ENCODE peak calls at places on chromosomes 3 and 15, in six cellular contexts. Z is psoas muscle, T is fibroblast of the aortic adventitia, Q is AG09309, X is cardiac muscle cell, F is K562. A is an unnamed sample.

GRCh38 chr15:83928392-83928734 is 274.4 kb downstream of the ADAMTSL3 start:
- DNase-seq in Z (no peak), T (no peak), Q (no peak), X (no peak), F (no peak), A (no peak)

GRCh38 chr3:4247391-4247790 is 55.8 kb upstream of the SETMAR start:
- DNase-seq in Z (no peak), T (no peak), Q (no peak), X (no peak), F (no peak), A (no peak)

GRCh38 chr3:71069797-71070196 is 513.7 kb downstream of the FOXP1 start:
- DNase-seq in Z (peak; percentile 46), T (peak; percentile 82), Q (no peak), X (peak; percentile 79), F (peak; percentile 43), A (peak; percentile 45)

GRCh38 chr3:14235003-14235876 is 56.6 kb downstream of the LSM3 start:
- DNase-seq in Z (no peak), T (peak; percentile 22), Q (no peak), X (no peak), F (no peak), A (no peak)

GRCh38 chr3:30443756-30444673 is 162.4 kb upstream of the TGFBR2 start:
- DNase-seq in Z (no peak), T (no peak), Q (no peak), X (no peak), F (no peak), A (peak; percentile 73)

GRCh38 chr15:62847900-62848489 is 194.6 kb upstream of the TPM1 start:
- DNase-seq in Z (peak; percentile 75), T (peak; percentile 53), Q (no peak), X (peak; percentile 61), F (peak; percentile 76), A (peak; percentile 53)

GRCh38 chr3:151468284-151468917 is 7.5 kb upstream of the IGSF10 start:
- DNase-seq in Z (no peak), T (peak; percentile 81), Q (no peak), X (peak; percentile 80), F (peak; percentile 65), A (peak; percentile 63)

GRCh38 chr3:62527484-62527883 is 154.1 kb upstream of the FEZF2 start:
- DNase-seq in Z (no peak), T (no peak), Q (no peak), X (no peak), F (no peak), A (peak; percentile 13)

GRCh38 chr3:48440590-48440958 is 517 bp downstream of the TMA7 start:
- DNase-seq in Z (no peak), T (no peak), Q (no peak), X (peak; percentile 41), F (no peak), A (peak; percentile 18)

GRCh38 chr3:143078883-143079282 is 40.7 kb upstream of the CHST2 start:
- DNase-seq in Z (no peak), T (peak; percentile 60), Q (peak; percentile 40), X (peak; percentile 28), F (no peak), A (peak; percentile 54)

GRCh38 chr3:176873261-176873660 is 324.0 kb downstream of the TBL1XR1 start:
- DNase-seq in Z (no peak), T (no peak), Q (no peak), X (no peak), F (no peak), A (no peak)

GRCh38 chr3:52188586-52189404 is 9.2 kb upstream of the ALAS1 start:
- DNase-seq in Z (no peak), T (peak; percentile 36), Q (no peak), X (no peak), F (no peak), A (no peak)

GRCh38 chr15:66178531-66178910 is 75.0 kb downstream of the MEGF11 start:
- DNase-seq in Z (no peak), T (no peak), Q (no peak), X (no peak), F (no peak), A (no peak)

GRCh38 chr3:60192297-60193114 is 1058.7 kb downstream of the FHIT start:
- DNase-seq in Z (no peak), T (no peak), Q (no peak), X (no peak), F (no peak), A (no peak)

GRCh38 chr15:92033319-92033718 is 179.8 kb downstream of the SLCO3A1 start:
- DNase-seq in Z (no peak), T (peak; percentile 13), Q (no peak), X (no peak), F (no peak), A (no peak)

DNA sequence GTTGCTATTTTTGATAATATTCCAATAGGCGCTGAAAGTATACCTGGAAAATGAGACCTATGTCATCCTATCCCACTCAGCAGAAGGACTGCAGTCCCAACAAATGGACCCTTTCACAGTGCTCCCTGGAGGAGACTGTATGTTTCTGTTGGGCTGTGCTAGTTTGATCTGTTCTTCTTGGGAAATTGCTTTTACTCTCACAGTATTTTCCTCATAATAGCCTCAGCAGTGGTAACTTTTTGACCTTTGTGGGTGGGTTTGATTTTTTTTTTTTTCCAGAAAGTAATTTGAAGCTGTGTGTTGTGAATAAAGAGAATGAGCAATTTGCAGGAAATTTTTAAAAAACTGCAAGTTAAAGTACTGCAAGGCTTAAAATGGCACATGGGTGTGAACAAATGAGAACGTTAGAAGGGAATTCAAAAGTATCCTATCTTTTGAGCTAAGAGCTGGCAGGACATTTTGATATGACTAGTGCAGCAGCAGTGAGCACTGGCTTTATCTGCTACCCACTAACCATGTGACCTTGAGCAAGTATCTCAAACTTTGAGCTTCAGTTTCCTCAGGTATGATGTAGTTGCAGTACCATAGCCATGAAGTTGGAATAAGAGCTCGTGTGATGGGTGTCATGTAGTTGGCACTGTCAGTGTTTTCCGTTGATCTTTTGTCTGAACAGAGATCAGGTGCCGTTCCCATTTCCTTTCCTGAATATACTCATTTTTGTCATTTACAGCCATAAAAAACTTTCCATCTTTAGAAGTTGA is 118.4 kb downstream of the ATG7 start:
- DNase-seq in Z (no peak), T (peak; percentile 37), Q (no peak), X (peak; percentile 26), F (no peak), A (no peak)
- H3K4me3 ChIP-seq in Z (no peak overlapping the region), T (no peak overlapping the region), Q (no peak overlapping the region), X (no peak overlapping the region), F (no peak overlapping the region), A (no peak overlapping the region)

DNA sequence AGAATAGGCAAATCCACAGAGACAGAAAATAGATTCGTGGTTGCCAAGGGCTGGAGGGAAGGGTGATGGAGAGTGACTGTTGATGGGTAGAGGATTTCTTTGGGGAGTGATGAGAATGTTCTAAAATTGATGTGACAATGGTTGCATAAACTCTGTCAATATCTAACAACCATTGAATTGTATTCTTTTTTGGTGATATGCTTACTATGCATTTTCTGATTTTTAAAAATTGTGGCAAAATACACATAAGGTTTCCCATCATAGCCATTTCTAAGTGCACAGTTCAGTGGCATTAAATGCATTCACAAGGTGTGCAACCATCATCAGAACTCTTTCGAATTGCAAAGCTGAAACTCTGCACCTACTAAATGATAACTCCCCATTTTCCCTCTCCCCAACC is 44.2 kb upstream of the C3orf70 start:
- DNase-seq in Z (no peak), T (no peak), Q (no peak), X (no peak), F (no peak), A (no peak)
- TF ChIP-seq CTCF in Z (no peak), T (no peak), Q (no peak), X (no peak), F (no peak), A (no peak)

GRCh38 chr3:50155891-50156290 is 767 bp downstream of the SEMA3F start:
- DNase-seq in Z (no peak), T (no peak), Q (no peak), X (no peak), F (no peak), A (no peak)
- H3K4me3 ChIP-seq in Z (peak overlapping the region; percentile 79), T (peak overlapping the region; percentile 70), Q (peak overlapping the region; percentile 31), X (peak overlapping the region; percentile 47), F (peak overlapping the region; percentile 49), A (peak overlapping the region; percentile 59)

GRCh38 chr15:93520206-93520605 is 431.2 kb upstream of the RGMA start:
- DNase-seq in Z (peak; percentile 57), T (no peak), Q (no peak), X (no peak), F (no peak), A (no peak)
- TF ChIP-seq CTCF in Z (peak; percentile 33), T (no peak), Q (no peak), X (no peak), F (no peak), A (no peak)

GRCh38 chr3:126106336-126107202 is 22.6 kb upstream of the SLC41A3 start:
- DNase-seq in Z (no peak), T (no peak), Q (no peak), X (no peak), F (no peak), A (no peak)

GRCh38 chr3:126104028-126104635 is 20.2 kb upstream of the SLC41A3 start:
- DNase-seq in Z (no peak), T (no peak), Q (no peak), X (no peak), F (no peak), A (no peak)

GRCh38 chr3:126107203-126107939 is 23.4 kb upstream of the SLC41A3 start:
- DNase-seq in Z (no peak), T (no peak), Q (no peak), X (no peak), F (no peak), A (no peak)

GRCh38 chr3:126104742-126105605 is 21.1 kb upstream of the SLC41A3 start:
- DNase-seq in Z (no peak), T (no peak), Q (no peak), X (no peak), F (no peak), A (no peak)

GRCh38 chr3:126105691-126106187 is 21.8 kb upstream of the SLC41A3 start:
- DNase-seq in Z (no peak), T (no peak), Q (no peak), X (no peak), F (no peak), A (no peak)
- H3K4me3 ChIP-seq in Z (no peak overlapping the region), T (no peak overlapping the region), Q (no peak overlapping the region), X (no peak overlapping the region), F (no peak overlapping the region), A (no peak overlapping the region)

GRCh38 chr3:127796045-127796720 is 26.1 kb downstream of the MGLL start:
- DNase-seq in Z (no peak), T (no peak), Q (no peak), X (no peak), F (no peak), A (no peak)

GRCh38 chr3:127796751-127797150 is 25.6 kb downstream of the MGLL start:
- DNase-seq in Z (no peak), T (no peak), Q (no peak), X (no peak), F (no peak), A (no peak)

GRCh38 chr3:127794402-127794801 is 27.9 kb downstream of the MGLL start:
- DNase-seq in Z (no peak), T (no peak), Q (no peak), X (no peak), F (no peak), A (no peak)

GRCh38 chr3:127792664-127793292 is 29.5 kb downstream of the MGLL start:
- DNase-seq in Z (peak; percentile 81), T (peak; percentile 98), Q (peak; percentile 87), X (peak; percentile 90), F (no peak), A (peak; percentile 97)

GRCh38 chr3:127794972-127795371 is 27.3 kb downstream of the MGLL start:
- DNase-seq in Z (no peak), T (no peak), Q (no peak), X (no peak), F (no peak), A (no peak)
- TF ChIP-seq CTCF in Z (no peak), T (no peak), Q (no peak), X (no peak), F (no peak), A (no peak)